ENCODE peak calls at places on chromosomes 2 and 18, in ten cellular contexts. One of them, this sample, is unnamed.
A peak's percentile ranks its signal among the peaks of the same experiment; 100 is the strongest.

GRCh38 chr2:95077521-95077807 is 44.1 kb downstream of the MRPS5 start:
- DNase-seq in prostate gland: no peak
- DNase-seq in transverse colon: no peak
- DNase-seq in sigmoid colon: no peak
- DNase-seq in spleen: no peak
- DNase-seq in SK-N-SH: peak; percentile 10
- DNase-seq in HCT116: no peak
- DNase-seq in GM23338: peak; percentile 19
- DNase-seq in Panc1: no peak
- DNase-seq in K562: peak; percentile 17
- DNase-seq in this sample: no peak

GRCh38 chr2:231212329-231212845 is 14.0 kb downstream of the ARMC9 start:
- DNase-seq in prostate gland: no peak
- DNase-seq in transverse colon: no peak
- DNase-seq in sigmoid colon: peak; percentile 49
- DNase-seq in spleen: no peak
- DNase-seq in SK-N-SH: no peak
- DNase-seq in HCT116: no peak
- DNase-seq in GM23338: no peak
- DNase-seq in Panc1: no peak
- DNase-seq in K562: no peak
- DNase-seq in this sample: no peak

GRCh38 chr2:231360401-231360800 is 35.1 kb upstream of the B3GNT7 start:
- DNase-seq in prostate gland: no peak
- DNase-seq in transverse colon: no peak
- DNase-seq in sigmoid colon: peak; percentile 56
- DNase-seq in spleen: no peak
- DNase-seq in SK-N-SH: no peak
- DNase-seq in HCT116: no peak
- DNase-seq in GM23338: peak; percentile 68
- DNase-seq in Panc1: no peak
- DNase-seq in K562: no peak
- DNase-seq in this sample: peak; percentile 48

GRCh38 chr2:9451231-9451630 is 23.1 kb upstream of the IAH1 start:
- DNase-seq in prostate gland: no peak
- DNase-seq in transverse colon: no peak
- DNase-seq in sigmoid colon: no peak
- DNase-seq in spleen: no peak
- DNase-seq in SK-N-SH: no peak
- DNase-seq in HCT116: no peak
- DNase-seq in GM23338: no peak
- DNase-seq in Panc1: no peak
- DNase-seq in K562: no peak
- DNase-seq in this sample: no peak

GRCh38 chr2:234839285-234839684 is 112.5 kb upstream of the SH3BP4 start:
- DNase-seq in prostate gland: no peak
- DNase-seq in transverse colon: no peak
- DNase-seq in sigmoid colon: no peak
- DNase-seq in spleen: no peak
- DNase-seq in SK-N-SH: no peak
- DNase-seq in HCT116: no peak
- DNase-seq in GM23338: no peak
- DNase-seq in Panc1: no peak
- DNase-seq in K562: no peak
- DNase-seq in this sample: no peak

GRCh38 chr2:151361674-151362380 is 4.4 kb downstream of the TNFAIP6 start:
- DNase-seq in prostate gland: no peak
- DNase-seq in transverse colon: no peak
- DNase-seq in sigmoid colon: no peak
- DNase-seq in spleen: no peak
- DNase-seq in SK-N-SH: no peak
- DNase-seq in HCT116: no peak
- DNase-seq in GM23338: no peak
- DNase-seq in Panc1: no peak
- DNase-seq in K562: no peak
- DNase-seq in this sample: no peak

GRCh38 chr2:42386684-42387083 is 25.7 kb upstream of the COX7A2L start:
- DNase-seq in prostate gland: no peak
- DNase-seq in transverse colon: no peak
- DNase-seq in sigmoid colon: no peak
- DNase-seq in spleen: no peak
- DNase-seq in SK-N-SH: peak; percentile 43
- DNase-seq in HCT116: peak; percentile 34
- DNase-seq in GM23338: peak; percentile 42
- DNase-seq in Panc1: no peak
- DNase-seq in K562: peak; percentile 33
- DNase-seq in this sample: no peak

GRCh38 chr18:9403795-9404564 is 69.4 kb downstream of the TWSG1 start:
- DNase-seq in prostate gland: no peak
- DNase-seq in transverse colon: no peak
- DNase-seq in sigmoid colon: no peak
- DNase-seq in spleen: no peak
- DNase-seq in SK-N-SH: no peak
- DNase-seq in HCT116: no peak
- DNase-seq in GM23338: peak; percentile 87
- DNase-seq in Panc1: no peak
- DNase-seq in K562: peak; percentile 59
- DNase-seq in this sample: no peak

GRCh38 chr2:240871071-240871958 is 2.7 kb downstream of the AGXT start:
- DNase-seq in prostate gland: no peak
- DNase-seq in transverse colon: no peak
- DNase-seq in sigmoid colon: peak; percentile 53
- DNase-seq in spleen: peak; percentile 57
- DNase-seq in SK-N-SH: peak; percentile 21
- DNase-seq in HCT116: no peak
- DNase-seq in GM23338: no peak
- DNase-seq in Panc1: no peak
- DNase-seq in K562: no peak
- DNase-seq in this sample: no peak

GRCh38 chr18:77057043-77057442 is 75.5 kb downstream of the MBP start:
- DNase-seq in prostate gland: no peak
- DNase-seq in transverse colon: no peak
- DNase-seq in sigmoid colon: no peak
- DNase-seq in spleen: no peak
- DNase-seq in SK-N-SH: no peak
- DNase-seq in HCT116: no peak
- DNase-seq in GM23338: no peak
- DNase-seq in Panc1: no peak
- DNase-seq in K562: no peak
- DNase-seq in this sample: no peak

GRCh38 chr2:10019174-10019971 is 24.0 kb upstream of the KLF11 start:
- DNase-seq in prostate gland: peak; percentile 28
- DNase-seq in transverse colon: no peak
- DNase-seq in sigmoid colon: no peak
- DNase-seq in spleen: peak; percentile 66
- DNase-seq in SK-N-SH: no peak
- DNase-seq in HCT116: no peak
- DNase-seq in GM23338: no peak
- DNase-seq in Panc1: no peak
- DNase-seq in K562: no peak
- DNase-seq in this sample: no peak

GRCh38 chr2:120441744-120442471 is 96.0 kb downstream of the INHBB start:
- DNase-seq in prostate gland: peak; percentile 82
- DNase-seq in transverse colon: peak; percentile 46
- DNase-seq in sigmoid colon: peak; percentile 53
- DNase-seq in spleen: peak; percentile 66
- DNase-seq in SK-N-SH: peak; percentile 79
- DNase-seq in HCT116: no peak
- DNase-seq in GM23338: peak; percentile 78
- DNase-seq in Panc1: no peak
- DNase-seq in K562: no peak
- DNase-seq in this sample: peak; percentile 77
- H3K4me3 ChIP-seq in prostate gland: peak overlapping the region; percentile 21
- H3K4me3 ChIP-seq in transverse colon: peak overlapping the region; percentile 25
- H3K4me3 ChIP-seq in sigmoid colon: peak overlapping the region; percentile 14
- H3K4me3 ChIP-seq in spleen: peak overlapping the region; percentile 54
- H3K4me3 ChIP-seq in SK-N-SH: no peak overlapping the region
- H3K4me3 ChIP-seq in HCT116: peak overlapping the region; percentile 56
- H3K4me3 ChIP-seq in GM23338: peak overlapping the region; percentile 81
- H3K4me3 ChIP-seq in Panc1: no peak overlapping the region
- H3K4me3 ChIP-seq in K562: no peak overlapping the region
- H3K4me3 ChIP-seq in this sample: peak overlapping the region; percentile 69

GRCh38 chr2:197276156-197276555 is 34.4 kb downstream of the ANKRD44 start:
- DNase-seq in prostate gland: no peak
- DNase-seq in transverse colon: no peak
- DNase-seq in sigmoid colon: no peak
- DNase-seq in spleen: no peak
- DNase-seq in SK-N-SH: no peak
- DNase-seq in HCT116: no peak
- DNase-seq in GM23338: no peak
- DNase-seq in Panc1: no peak
- DNase-seq in K562: no peak
- DNase-seq in this sample: no peak
- H3K4me1 ChIP-seq in prostate gland: no peaks in the 10 kb centered on the region
- H3K4me1 ChIP-seq in transverse colon: peaks cover 18% of the 10 kb centered on the region
- H3K4me1 ChIP-seq in sigmoid colon: peaks cover 6% of the 10 kb centered on the region
- H3K4me1 ChIP-seq in spleen: peaks cover 43% of the 10 kb centered on the region
- H3K4me1 ChIP-seq in SK-N-SH: peaks cover 50% of the 10 kb centered on the region
- H3K4me1 ChIP-seq in HCT116: no peaks in the 10 kb centered on the region
- H3K4me1 ChIP-seq in GM23338: no peaks in the 10 kb centered on the region
- H3K4me1 ChIP-seq in Panc1: no peaks in the 10 kb centered on the region
- H3K4me1 ChIP-seq in K562: no peaks in the 10 kb centered on the region
- H3K4me1 ChIP-seq in this sample: no peaks in the 10 kb centered on the region

GRCh38 chr18:32478818-32479217 is 8.1 kb upstream of the GAREM1 start:
- DNase-seq in prostate gland: no peak
- DNase-seq in transverse colon: no peak
- DNase-seq in sigmoid colon: no peak
- DNase-seq in spleen: no peak
- DNase-seq in SK-N-SH: no peak
- DNase-seq in HCT116: no peak
- DNase-seq in GM23338: no peak
- DNase-seq in Panc1: no peak
- DNase-seq in K562: no peak
- DNase-seq in this sample: no peak
- TF ChIP-seq POLR2AphosphoS5 in prostate gland: no peak
- TF ChIP-seq POLR2AphosphoS5 in transverse colon: no peak
- TF ChIP-seq POLR2AphosphoS5 in sigmoid colon: no peak
- TF ChIP-seq POLR2AphosphoS5 in spleen: no peak
- TF ChIP-seq POLR2AphosphoS5 in SK-N-SH: no peak
- TF ChIP-seq POLR2AphosphoS5 in HCT116: no peak
- TF ChIP-seq POLR2AphosphoS5 in GM23338: no peak
- TF ChIP-seq POLR2AphosphoS5 in Panc1: no peak
- TF ChIP-seq POLR2AphosphoS5 in K562: no peak
- TF ChIP-seq POLR2AphosphoS5 in this sample: no peak

GRCh38 chr2:24924732-24925131 is 4.7 kb upstream of the ADCY3 start:
- DNase-seq in prostate gland: no peak
- DNase-seq in transverse colon: no peak
- DNase-seq in sigmoid colon: peak; percentile 43
- DNase-seq in spleen: peak; percentile 54
- DNase-seq in SK-N-SH: no peak
- DNase-seq in HCT116: no peak
- DNase-seq in GM23338: no peak
- DNase-seq in Panc1: no peak
- DNase-seq in K562: peak; percentile 37
- DNase-seq in this sample: no peak
- H3K4me3 ChIP-seq in prostate gland: no peak overlapping the region
- H3K4me3 ChIP-seq in transverse colon: no peak overlapping the region
- H3K4me3 ChIP-seq in sigmoid colon: no peak overlapping the region
- H3K4me3 ChIP-seq in spleen: no peak overlapping the region
- H3K4me3 ChIP-seq in SK-N-SH: no peak overlapping the region
- H3K4me3 ChIP-seq in HCT116: no peak overlapping the region
- H3K4me3 ChIP-seq in GM23338: no peak overlapping the region
- H3K4me3 ChIP-seq in Panc1: no peak overlapping the region
- H3K4me3 ChIP-seq in K562: no peak overlapping the region
- H3K4me3 ChIP-seq in this sample: no peak overlapping the region